ENCODE peak calls at places on chromosomes 3 and 15, in five cellular contexts. J is HCEC 1CT, A is M059J, T is left cardiac atrium, Z is kidney tubule cell. F is an unnamed sample.

GRCh38 chr3:10380906-10381795 is 60.2 kb upstream of the SEC13 start:
- DNase-seq in J (no peak), A (peak; percentile 45), T (no peak), Z (no peak), F (peak; percentile 38)

GRCh38 chr3:152071924-152072323 is 196.8 kb upstream of the MBNL1 start:
- DNase-seq in Z (peak; percentile 51), A (peak; percentile 65), J (peak; percentile 73), T (no peak), F (peak; percentile 73)

GRCh38 chr3:195755391-195755790 is 34.6 kb downstream of the MUC20 start:
- DNase-seq in Z (no peak), A (no peak), J (no peak), T (no peak), F (no peak)

GRCh38 chr3:122021811-122022401 is at the start of gene ILDR1:
- DNase-seq in J (no peak), T (no peak), A (no peak), Z (peak; percentile 70), F (no peak)

GRCh38 chr3:143526016-143526540 is 322.2 kb downstream of the SLC9A9 start:
- DNase-seq in A (no peak), J (peak; percentile 77), Z (peak; percentile 62), T (no peak), F (peak; percentile 51)

GRCh38 chr15:62209322-62209721 is 44.2 kb upstream of the C2CD4B start:
- DNase-seq in T (no peak), J (no peak), A (no peak), Z (peak; percentile 9), F (no peak)

GRCh38 chr15:42053010-42053409 is 32.2 kb upstream of the PLA2G4E start:
- DNase-seq in T (no peak), J (no peak), A (no peak), Z (no peak), F (no peak)

GRCh38 chr3:94904275-94904674 is 841.4 kb downstream of the NSUN3 start:
- DNase-seq in A (no peak), Z (no peak), J (no peak), T (no peak), F (no peak)

GRCh38 chr3:50358927-50359759 is at the start of gene TMEM115:
- DNase-seq in A (peak; percentile 97), J (peak; percentile 100), Z (peak; percentile 99), T (peak; percentile 98), F (peak; percentile 98)

GRCh38 chr3:72299321-72299802 is 514.4 kb upstream of the PROK2 start:
- DNase-seq in Z (no peak), J (no peak), T (peak; percentile 67), A (peak; percentile 56), F (peak; percentile 84)

GRCh38 chr15:22868495-22868894 is 30.0 kb downstream of the NIPA2 start:
- DNase-seq in T (no peak), A (no peak), J (no peak), Z (no peak), F (no peak)

GRCh38 chr3:30399394-30400181 is 206.8 kb upstream of the TGFBR2 start:
- DNase-seq in T (no peak), J (peak; percentile 67), Z (peak; percentile 65), A (peak; percentile 26), F (peak; percentile 30)

GRCh38 chr3:188320757-188321156 is 166.8 kb downstream of the LPP start:
- DNase-seq in T (no peak), A (peak; percentile 93), J (peak; percentile 88), Z (peak; percentile 76), F (peak; percentile 72)

GRCh38 chr3:58234516-58234931 is 3.1 kb upstream of the ABHD6 start:
- DNase-seq in Z (peak; percentile 53), T (no peak), A (peak; percentile 48), J (peak; percentile 65), F (peak; percentile 56)

GRCh38 chr3:55524565-55525244 is 37.6 kb upstream of the WNT5A start:
- DNase-seq in T (no peak), Z (peak; percentile 71), J (peak; percentile 61), A (peak; percentile 96), F (peak; percentile 69)

GRCh38 chr3:58153371-58153770 is 57.4 kb downstream of the DNASE1L3 start:
- DNase-seq in A (no peak), T (no peak), Z (no peak), J (no peak), F (no peak)

GRCh38 chr15:70308011-70308761 is 210.5 kb upstream of the TLE3 start:
- DNase-seq in T (no peak), J (no peak), Z (peak; percentile 32), A (peak; percentile 31), F (no peak)

GRCh38 chr3:9397911-9398714 is 698 bp downstream of the SETD5 start:
- DNase-seq in A (peak; percentile 43), J (peak; percentile 33), T (peak; percentile 57), Z (peak; percentile 54), F (peak; percentile 39)

GRCh38 chr15:74815121-74815933 is 2.7 kb downstream of the LMAN1L start:
- DNase-seq in J (no peak), Z (no peak), A (peak; percentile 25), T (peak; percentile 58), F (no peak)

GRCh38 chr15:65922621-65923020 is 53.3 kb downstream of the RAB11A start:
- DNase-seq in Z (no peak), J (no peak), A (no peak), T (no peak), F (no peak)

GRCh38 chr3:123296836-123297626 is 95.3 kb downstream of the SEC22A start:
- DNase-seq in J (no peak), T (no peak), Z (no peak), A (no peak), F (no peak)

GRCh38 chr3:185824051-185824466 is 783 bp downstream of the IGF2BP2 start:
- DNase-seq in J (peak; percentile 16), Z (peak; percentile 29), T (peak; percentile 26), A (peak; percentile 47), F (no peak)

GRCh38 chr15:83545803-83546534 is 98.8 kb downstream of the SH3GL3 start:
- DNase-seq in T (no peak), Z (no peak), A (no peak), J (no peak), F (no peak)

GRCh38 chr3:123169492-123169929 is 32.2 kb upstream of the SEC22A start:
- DNase-seq in J (no peak), A (peak; percentile 4), T (no peak), Z (peak; percentile 86), F (no peak)

GRCh38 chr3:120348065-120348980 is 831 bp downstream of the LRRC58 start:
- DNase-seq in A (peak; percentile 26), J (peak; percentile 5), Z (peak; percentile 39), T (no peak), F (peak; percentile 21)

GRCh38 chr3:149971403-149972075 is 844 bp upstream of the PFN2 start:
- DNase-seq in Z (peak; percentile 74), T (peak; percentile 65), J (peak; percentile 77), A (peak; percentile 83), F (peak; percentile 71)

GRCh38 chr3:16316396-16316795 is 51.4 kb downstream of the OXNAD1 start:
- DNase-seq in J (no peak), A (no peak), Z (no peak), T (no peak), F (no peak)

GRCh38 chr3:127448161-127448561 is 142.4 kb downstream of the TPRA1 start:
- DNase-seq in Z (no peak), A (no peak), J (no peak), T (peak; percentile 11), F (no peak)

GRCh38 chr15:40787344-40787841 is 17.6 kb downstream of the C15orf62 start:
- DNase-seq in Z (peak; percentile 98), J (peak; percentile 38), T (no peak), A (peak; percentile 92), F (peak; percentile 79)

GRCh38 chr15:40062816-40063562 is 24.0 kb upstream of the SRP14 start:
- DNase-seq in Z (no peak), J (no peak), A (no peak), T (no peak), F (no peak)

GRCh38 chr15:27483124-27483523 is 512.1 kb downstream of the GABRG3 start:
- DNase-seq in Z (no peak), J (no peak), A (no peak), T (no peak), F (no peak)

GRCh38 chr3:8979262-8979661 is 16.0 kb upstream of the RAD18 start:
- DNase-seq in T (no peak), A (no peak), Z (no peak), J (no peak), F (peak; percentile 26)

GRCh38 chr3:30505866-30506517 is 100.4 kb upstream of the TGFBR2 start:
- DNase-seq in Z (no peak), J (no peak), A (no peak), T (no peak), F (no peak)

GRCh38 chr3:152105446-152105845 is 163.3 kb upstream of the MBNL1 start:
- DNase-seq in J (no peak), A (no peak), Z (no peak), T (no peak), F (no peak)

GRCh38 chr3:123072564-123072963 is 5.7 kb downstream of the PDIA5 start:
- DNase-seq in A (no peak), Z (no peak), J (no peak), T (no peak), F (no peak)

F was measured in fibroblast of mammary gland.